ENCODE peak calls at places on chromosomes 3 and 15, in seven cellular contexts. G is fibroblast of the aortic adventitia, W is fibroblast of mammary gland, Q is BJ, B is RCC 7860, L is H4, U is midbrain. D is an unnamed sample.

GRCh38 chr3:107421170-107421792 is 44.0 kb downstream of the CCDC54 start:
- DNase-seq in U (peak), B (peak), G (peak), L (peak), W (peak), Q (no peak), D (no peak)

GRCh38 chr15:78209646-78210348 is 24.6 kb downstream of the ACSBG1 start:
- DNase-seq in U (no peak), Q (no peak), G (peak), W (no peak), B (no peak), L (peak), D (no peak)

GRCh38 chr3:13420051-13420816 is at the start of gene NUP210:
- DNase-seq in U (no peak), Q (no peak), B (no peak), L (no peak), W (no peak), G (no peak), D (no peak)

GRCh38 chr3:86923071-86923476 is 67.9 kb downstream of the VGLL3 start:
- DNase-seq in U (no peak), Q (peak), W (peak), G (peak), B (no peak), L (no peak), D (no peak)

GRCh38 chr3:112746675-112747276 is 99.9 kb downstream of the CD200R1L start:
- DNase-seq in W (peak), U (no peak), Q (no peak), G (peak), L (no peak), B (no peak), D (no peak)

GRCh38 chr15:66253643-66254363 is at the start of gene MEGF11:
- DNase-seq in U (peak), L (no peak), G (peak), Q (no peak), B (no peak), W (peak), D (no peak)

GRCh38 chr3:58731673-58732072 is 65.1 kb upstream of the FAM3D start:
- DNase-seq in W (no peak), L (no peak), B (no peak), G (no peak), U (no peak), Q (no peak), D (no peak)

GRCh38 chr3:25438791-25439555 is 10.9 kb downstream of the RARB start:
- DNase-seq in Q (no peak), G (no peak), B (no peak), L (no peak), W (no peak), U (no peak), D (no peak)

GRCh38 chr3:140720242-140720641 is 42.4 kb downstream of the TRIM42 start:
- DNase-seq in G (no peak), Q (no peak), W (peak), L (no peak), U (no peak), B (no peak), D (peak)

GRCh38 chr3:86228106-86228505 is 762.8 kb downstream of the VGLL3 start:
- DNase-seq in U (no peak), Q (no peak), W (no peak), B (no peak), G (no peak), L (no peak), D (no peak)

GRCh38 chr15:69755571-69756310 is 303.1 kb downstream of the RPLP1 start:
- DNase-seq in L (no peak), U (no peak), Q (no peak), B (peak), W (peak), G (peak), D (no peak)

GRCh38 chr15:94683912-94684311 is 452.6 kb downstream of the MCTP2 start:
- DNase-seq in G (no peak), Q (no peak), B (no peak), L (no peak), U (no peak), W (no peak), D (no peak)

GRCh38 chr15:85706779-85707518 is 87.8 kb downstream of the KLHL25 start:
- DNase-seq in G (peak), W (peak), B (no peak), U (no peak), Q (no peak), L (no peak), D (no peak)

GRCh38 chr3:10549617-10550228 is 44.3 kb upstream of the ATP2B2 start:
- DNase-seq in Q (no peak), B (no peak), W (no peak), U (no peak), L (no peak), G (no peak), D (peak)

D was measured in ascending aorta.